ENCODE peak calls at places on chromosomes 4 and X, in ten cellular contexts. V is keratinocyte; U is amniotic stem cell; N is GM23338; P is AG10803; Z is iris pigment epithelial cell; J is D341Med; B is H4; E is activated gamma-delta T cell treated with anti-CD3 and anti-CD28 coated beads, Interleukin-2, amount 50 U/mL, for 16 hours; X is left lung. G is an unnamed sample.
A peak's percentile ranks its signal among the peaks of the same experiment; 100 is the strongest.

GRCh38 chr4:119939066-119939995 is 127.3 kb downstream of the MAD2L1 start:
- DNase-seq in P (no peak), Z (peak; percentile 26), J (no peak), V (no peak), U (no peak), N (no peak), E (no peak), B (no peak), X (no peak), G (no peak)

GRCh38 chr4:30802622-30803323 is 82.6 kb downstream of the PCDH7 start:
- DNase-seq in Z (peak; percentile 50), X (no peak), E (no peak), V (peak; percentile 19), P (peak; percentile 9), J (no peak), U (no peak), B (no peak), N (no peak), G (no peak)

GRCh38 chr4:103091601-103092223 is 7.9 kb downstream of the BDH2 start:
- DNase-seq in B (peak; percentile 58), E (peak; percentile 14), V (peak; percentile 13), J (peak; percentile 48), P (peak; percentile 81), N (peak; percentile 77), Z (peak; percentile 75), U (peak; percentile 17), X (no peak), G (no peak)

GRCh38 chr4:55038176-55038890 is 87.1 kb downstream of the KDR start:
- DNase-seq in U (no peak), B (no peak), N (no peak), V (no peak), E (no peak), P (peak; percentile 21), J (no peak), Z (peak; percentile 63), X (no peak), G (no peak)

GRCh38 chrX:41785685-41786084 is 61.7 kb downstream of the GPR82 start:
- DNase-seq in V (no peak), E (no peak), J (no peak), U (no peak), X (no peak), B (peak; percentile 21), P (no peak), N (no peak), Z (peak; percentile 24), G (no peak)

GRCh38 chrX:39029221-39029620 is 228.0 kb downstream of the MID1IP1 start:
- DNase-seq in V (no peak), E (no peak), X (no peak), U (no peak), N (no peak), B (no peak), J (no peak), P (no peak), Z (no peak), G (no peak)

GRCh38 chr4:4862665-4863482 is 3.4 kb downstream of the MSX1 start:
- DNase-seq in V (no peak), J (no peak), X (no peak), U (no peak), E (no peak), B (no peak), Z (no peak), N (peak; percentile 66), P (no peak), G (no peak)

GRCh38 chr4:138242076-138242829 is at the start of gene SLC7A11:
- DNase-seq in V (peak; percentile 97), J (peak; percentile 53), U (peak; percentile 95), X (peak; percentile 79), P (peak; percentile 100), E (peak; percentile 3), B (peak; percentile 98), N (peak; percentile 98), Z (peak; percentile 99), G (peak; percentile 56)

GRCh38 chrX:65522739-65523372 is 11.7 kb downstream of the LAS1L start:
- DNase-seq in Z (peak; percentile 79), E (no peak), J (no peak), U (no peak), X (no peak), V (no peak), N (no peak), B (no peak), P (peak; percentile 50), G (no peak)

GRCh38 chr4:4384837-4385236 is 2.1 kb upstream of the NSG1 start:
- DNase-seq in U (no peak), N (peak; percentile 93), P (no peak), V (no peak), X (no peak), J (no peak), E (no peak), B (peak; percentile 39), Z (peak; percentile 27), G (no peak)

GRCh38 chr4:38488891-38489861 is 174.8 kb upstream of the KLF3 start:
- DNase-seq in U (no peak), J (no peak), Z (peak; percentile 6), V (no peak), P (no peak), X (no peak), B (no peak), E (no peak), N (peak; percentile 69), G (no peak)

GRCh38 chrX:47644557-47645091 is 5.7 kb downstream of the ELK1 start:
- DNase-seq in V (no peak), E (no peak), B (no peak), J (no peak), N (peak; percentile 73), P (peak; percentile 31), X (no peak), U (no peak), Z (peak; percentile 49), G (no peak)